ENCODE peak calls at places on chromosomes 11 and 22, in eight cellular contexts. One of them, this sample, is unnamed.
A peak's percentile ranks its signal among the peaks of the same experiment; 100 is the strongest.

GRCh38 chr11:77002776-77003175 is 31.4 kb upstream of the B3GNT6 start:
- DNase-seq in fibroblast of the aortic adventitia: no peak
- DNase-seq in HFF-Myc: no peak
- DNase-seq in GM20000: no peak
- DNase-seq in stomach: no peak
- DNase-seq in cardiac muscle cell: no peak
- DNase-seq in WTC11: no peak
- DNase-seq in lower leg skin: no peak
- DNase-seq in this sample: no peak

GRCh38 chr11:118652681-118653181 is 26.7 kb downstream of the TREH start:
- DNase-seq in WTC11: no peak
- DNase-seq in HFF-Myc: no peak
- DNase-seq in lower leg skin: peak; percentile 73
- DNase-seq in cardiac muscle cell: no peak
- DNase-seq in fibroblast of the aortic adventitia: no peak
- DNase-seq in stomach: no peak
- DNase-seq in GM20000: no peak
- DNase-seq in this sample: no peak

GRCh38 chr11:25423436-25424184 is 908.3 kb upstream of the ANO3 start:
- DNase-seq in lower leg skin: no peak
- DNase-seq in WTC11: no peak
- DNase-seq in fibroblast of the aortic adventitia: peak; percentile 44
- DNase-seq in HFF-Myc: no peak
- DNase-seq in GM20000: no peak
- DNase-seq in stomach: no peak
- DNase-seq in cardiac muscle cell: peak; percentile 45
- DNase-seq in this sample: peak; percentile 67

GRCh38 chr11:79705648-79706047 is 264.8 kb upstream of the TENM4 start:
- DNase-seq in WTC11: no peak
- DNase-seq in stomach: no peak
- DNase-seq in cardiac muscle cell: no peak
- DNase-seq in lower leg skin: no peak
- DNase-seq in HFF-Myc: no peak
- DNase-seq in fibroblast of the aortic adventitia: no peak
- DNase-seq in GM20000: no peak
- DNase-seq in this sample: no peak

GRCh38 chr11:1892116-1892515 is 421 bp upstream of the PRR33 start:
- DNase-seq in HFF-Myc: no peak
- DNase-seq in GM20000: no peak
- DNase-seq in lower leg skin: no peak
- DNase-seq in cardiac muscle cell: no peak
- DNase-seq in fibroblast of the aortic adventitia: no peak
- DNase-seq in stomach: no peak
- DNase-seq in WTC11: no peak
- DNase-seq in this sample: no peak

GRCh38 chr11:128171496-128171895 is 415.9 kb downstream of the ETS1 start:
- DNase-seq in fibroblast of the aortic adventitia: peak; percentile 58
- DNase-seq in WTC11: no peak
- DNase-seq in GM20000: no peak
- DNase-seq in cardiac muscle cell: peak; percentile 27
- DNase-seq in HFF-Myc: no peak
- DNase-seq in stomach: no peak
- DNase-seq in lower leg skin: no peak
- DNase-seq in this sample: peak; percentile 60

GRCh38 chr11:117009905-117010605 is 88.2 kb downstream of the SIK3 start:
- DNase-seq in HFF-Myc: no peak
- DNase-seq in WTC11: no peak
- DNase-seq in lower leg skin: no peak
- DNase-seq in fibroblast of the aortic adventitia: no peak
- DNase-seq in cardiac muscle cell: no peak
- DNase-seq in GM20000: no peak
- DNase-seq in stomach: no peak
- DNase-seq in this sample: no peak

GRCh38 chr11:45146072-45147016 is at the start of gene PRDM11:
- DNase-seq in GM20000: no peak
- DNase-seq in cardiac muscle cell: peak; percentile 85
- DNase-seq in fibroblast of the aortic adventitia: peak; percentile 70
- DNase-seq in stomach: peak; percentile 73
- DNase-seq in lower leg skin: peak; percentile 92
- DNase-seq in HFF-Myc: no peak
- DNase-seq in WTC11: peak; percentile 34
- DNase-seq in this sample: peak; percentile 52

GRCh38 chr11:104891135-104891534 is 7.1 kb downstream of the CASP12 start:
- DNase-seq in HFF-Myc: peak; percentile 27
- DNase-seq in WTC11: no peak
- DNase-seq in fibroblast of the aortic adventitia: no peak
- DNase-seq in GM20000: no peak
- DNase-seq in lower leg skin: no peak
- DNase-seq in stomach: no peak
- DNase-seq in cardiac muscle cell: no peak
- DNase-seq in this sample: no peak

GRCh38 chr11:111064118-111064517 is 181.4 kb upstream of the POU2AF2 start:
- DNase-seq in GM20000: no peak
- DNase-seq in fibroblast of the aortic adventitia: peak; percentile 50
- DNase-seq in cardiac muscle cell: peak; percentile 60
- DNase-seq in HFF-Myc: no peak
- DNase-seq in lower leg skin: no peak
- DNase-seq in WTC11: no peak
- DNase-seq in stomach: no peak
- DNase-seq in this sample: peak; percentile 67

GRCh38 chr11:27413218-27413617 is 50.2 kb upstream of the CCDC34 start:
- DNase-seq in stomach: no peak
- DNase-seq in WTC11: no peak
- DNase-seq in fibroblast of the aortic adventitia: no peak
- DNase-seq in cardiac muscle cell: no peak
- DNase-seq in HFF-Myc: no peak
- DNase-seq in GM20000: no peak
- DNase-seq in lower leg skin: no peak
- DNase-seq in this sample: no peak

GRCh38 chr11:100753562-100753961 is 66.5 kb downstream of the ARHGAP42 start:
- DNase-seq in HFF-Myc: no peak
- DNase-seq in GM20000: no peak
- DNase-seq in stomach: no peak
- DNase-seq in WTC11: peak; percentile 19
- DNase-seq in cardiac muscle cell: no peak
- DNase-seq in lower leg skin: no peak
- DNase-seq in fibroblast of the aortic adventitia: no peak
- DNase-seq in this sample: no peak

GRCh38 chr22:42086051-42086450 is 4.5 kb downstream of the NDUFA6 start:
- DNase-seq in stomach: no peak
- DNase-seq in WTC11: no peak
- DNase-seq in cardiac muscle cell: no peak
- DNase-seq in lower leg skin: peak; percentile 10
- DNase-seq in GM20000: no peak
- DNase-seq in HFF-Myc: no peak
- DNase-seq in fibroblast of the aortic adventitia: no peak
- DNase-seq in this sample: no peak

GRCh38 chr22:42091446-42091764 is 833 bp upstream of the NDUFA6 start:
- DNase-seq in GM20000: no peak
- DNase-seq in stomach: no peak
- DNase-seq in HFF-Myc: no peak
- DNase-seq in fibroblast of the aortic adventitia: no peak
- DNase-seq in lower leg skin: no peak
- DNase-seq in WTC11: no peak
- DNase-seq in cardiac muscle cell: no peak
- DNase-seq in this sample: no peak

GRCh38 chr22:42084874-42085273 is 5.4 kb downstream of the SMDT1 start:
- DNase-seq in WTC11: no peak
- DNase-seq in cardiac muscle cell: no peak
- DNase-seq in fibroblast of the aortic adventitia: no peak
- DNase-seq in HFF-Myc: no peak
- DNase-seq in GM20000: no peak
- DNase-seq in stomach: no peak
- DNase-seq in lower leg skin: peak; percentile 56
- DNase-seq in this sample: no peak

DNA sequence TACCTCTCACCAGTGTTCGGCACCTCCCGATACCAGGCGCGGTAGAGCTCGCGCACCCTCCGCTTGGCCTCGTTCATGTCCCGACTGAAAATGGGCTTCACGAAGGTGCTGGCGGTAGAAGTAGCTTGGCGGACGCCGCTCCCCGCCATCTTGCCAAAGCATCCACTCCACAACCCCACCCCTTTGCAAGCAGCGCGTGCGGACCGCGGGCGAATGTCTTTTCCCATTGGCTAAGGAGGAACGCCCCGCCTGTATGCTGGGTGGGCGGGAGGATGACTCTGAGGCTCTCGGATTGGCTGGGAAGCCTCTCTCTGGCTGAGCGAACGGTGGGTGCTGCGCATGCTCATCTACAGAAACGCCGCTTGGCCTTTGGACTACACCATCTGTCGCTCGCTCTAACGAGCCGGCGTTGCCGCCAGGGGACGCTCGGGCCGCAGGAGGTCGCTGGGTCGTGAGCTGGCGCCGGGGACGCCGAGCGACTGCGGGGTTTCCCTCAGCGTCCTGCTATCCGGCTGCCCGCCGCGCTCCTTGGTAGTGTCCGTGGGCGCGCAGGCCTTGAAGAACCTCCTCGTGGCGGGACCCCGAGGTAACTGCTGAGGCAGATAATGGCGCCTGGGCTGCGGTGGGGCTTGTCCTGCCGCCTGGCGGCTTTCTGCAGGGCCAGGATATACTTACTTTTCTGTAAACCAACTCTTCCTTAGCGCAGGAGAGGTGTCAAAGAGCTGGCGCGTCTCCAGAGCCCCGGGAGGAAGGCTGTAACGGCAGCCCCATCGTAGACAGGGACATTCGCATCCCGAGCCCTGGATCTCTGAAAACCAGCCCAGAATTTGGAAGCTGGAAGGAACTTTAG is at the start of gene NDUFA6:
- DNase-seq in fibroblast of the aortic adventitia: peak; percentile 98
- DNase-seq in lower leg skin: peak; percentile 100
- DNase-seq in stomach: peak; percentile 99
- DNase-seq in GM20000: peak; percentile 97
- DNase-seq in cardiac muscle cell: peak; percentile 99
- DNase-seq in WTC11: peak; percentile 98
- DNase-seq in HFF-Myc: peak; percentile 98
- DNase-seq in this sample: peak; percentile 98
- TF ChIP-seq CTCF in fibroblast of the aortic adventitia: peak; percentile 42
- TF ChIP-seq CTCF in lower leg skin: peak; percentile 71
- TF ChIP-seq CTCF in stomach: peak; percentile 58
- TF ChIP-seq CTCF in GM20000: peak; percentile 95
- TF ChIP-seq CTCF in cardiac muscle cell: peak; percentile 93
- TF ChIP-seq CTCF in WTC11: peak; percentile 58
- TF ChIP-seq CTCF in HFF-Myc: peak; percentile 90
- TF ChIP-seq CTCF in this sample: peak; percentile 90

GRCh38 chr11:12133539-12134238 is 23.3 kb downstream of the MICAL2 start:
- DNase-seq in fibroblast of the aortic adventitia: no peak
- DNase-seq in lower leg skin: no peak
- DNase-seq in WTC11: no peak
- DNase-seq in HFF-Myc: no peak
- DNase-seq in stomach: no peak
- DNase-seq in cardiac muscle cell: no peak
- DNase-seq in GM20000: no peak
- DNase-seq in this sample: no peak
- TF ChIP-seq CTCF in fibroblast of the aortic adventitia: no peak
- TF ChIP-seq CTCF in lower leg skin: no peak
- TF ChIP-seq CTCF in WTC11: no peak
- TF ChIP-seq CTCF in HFF-Myc: no peak
- TF ChIP-seq CTCF in stomach: no peak
- TF ChIP-seq CTCF in cardiac muscle cell: no peak
- TF ChIP-seq CTCF in GM20000: no peak
- TF ChIP-seq CTCF in this sample: no peak

GRCh38 chr11:122107045-122107444 is 9.0 kb downstream of the BLID start:
- DNase-seq in lower leg skin: no peak
- DNase-seq in stomach: no peak
- DNase-seq in cardiac muscle cell: no peak
- DNase-seq in GM20000: no peak
- DNase-seq in fibroblast of the aortic adventitia: no peak
- DNase-seq in HFF-Myc: no peak
- DNase-seq in WTC11: no peak
- DNase-seq in this sample: no peak

GRCh38 chr11:122103366-122103765 is 12.6 kb downstream of the BLID start:
- DNase-seq in cardiac muscle cell: no peak
- DNase-seq in HFF-Myc: no peak
- DNase-seq in fibroblast of the aortic adventitia: peak; percentile 82
- DNase-seq in WTC11: no peak
- DNase-seq in stomach: no peak
- DNase-seq in lower leg skin: no peak
- DNase-seq in GM20000: no peak
- DNase-seq in this sample: no peak

GRCh38 chr11:122107566-122107965 is 8.4 kb downstream of the BLID start:
- DNase-seq in lower leg skin: no peak
- DNase-seq in stomach: no peak
- DNase-seq in HFF-Myc: no peak
- DNase-seq in GM20000: no peak
- DNase-seq in cardiac muscle cell: no peak
- DNase-seq in fibroblast of the aortic adventitia: no peak
- DNase-seq in WTC11: no peak
- DNase-seq in this sample: no peak

GRCh38 chr11:122104381-122104780 is 11.6 kb downstream of the BLID start:
- DNase-seq in cardiac muscle cell: no peak
- DNase-seq in WTC11: no peak
- DNase-seq in GM20000: no peak
- DNase-seq in lower leg skin: no peak
- DNase-seq in stomach: no peak
- DNase-seq in HFF-Myc: no peak
- DNase-seq in fibroblast of the aortic adventitia: peak; percentile 62
- DNase-seq in this sample: no peak

DNA sequence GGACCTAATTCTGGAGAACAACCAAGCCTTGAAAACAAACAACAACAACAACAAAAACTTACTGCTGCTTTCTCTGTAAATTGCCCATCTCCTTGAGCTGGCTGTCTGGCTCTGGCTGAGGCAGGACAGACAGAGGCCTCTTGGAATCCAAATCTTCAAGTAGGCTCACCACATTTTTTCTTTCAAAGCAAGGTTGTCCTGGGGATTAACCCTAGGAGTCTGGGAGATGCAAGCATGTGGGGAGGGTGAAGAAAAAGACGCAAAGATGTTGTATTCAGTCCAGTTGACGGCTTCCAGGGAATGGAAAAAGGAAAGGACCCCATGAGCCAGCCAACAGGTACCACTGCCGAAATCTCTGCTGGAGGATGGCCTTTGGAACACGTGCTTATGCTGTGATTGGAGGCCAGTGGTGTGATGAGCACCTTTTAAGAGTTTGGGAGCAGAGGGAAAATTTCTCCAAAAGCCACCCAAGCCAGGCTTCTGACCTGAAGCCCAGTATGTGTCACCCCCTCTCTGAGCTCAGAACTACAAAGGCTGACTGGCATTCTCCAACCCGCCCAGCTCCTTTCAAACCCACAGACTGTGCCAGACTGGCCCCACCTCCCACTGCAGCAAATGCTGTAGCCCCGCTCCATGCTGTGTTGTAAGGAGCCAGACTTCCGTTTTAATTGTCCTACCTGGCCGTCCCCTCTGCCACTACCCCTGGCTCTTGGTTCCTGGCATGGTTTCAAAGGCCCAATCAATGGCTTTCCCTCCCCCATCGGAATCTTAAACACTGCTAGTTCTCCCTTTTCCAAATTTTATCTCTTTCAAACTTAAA is 10.8 kb downstream of the BLID start:
- DNase-seq in lower leg skin: no peak
- DNase-seq in WTC11: peak; percentile 15
- DNase-seq in cardiac muscle cell: no peak
- DNase-seq in stomach: no peak
- DNase-seq in HFF-Myc: no peak
- DNase-seq in fibroblast of the aortic adventitia: no peak
- DNase-seq in GM20000: no peak
- DNase-seq in this sample: no peak
- TF ChIP-seq CTCF in lower leg skin: no peak
- TF ChIP-seq CTCF in WTC11: no peak
- TF ChIP-seq CTCF in cardiac muscle cell: no peak
- TF ChIP-seq CTCF in stomach: no peak
- TF ChIP-seq CTCF in HFF-Myc: no peak
- TF ChIP-seq CTCF in fibroblast of the aortic adventitia: no peak
- TF ChIP-seq CTCF in GM20000: no peak
- TF ChIP-seq CTCF in this sample: no peak

GRCh38 chr11:72102946-72103753 is at the start of gene LAMTOR1:
- DNase-seq in lower leg skin: peak; percentile 100
- DNase-seq in GM20000: peak; percentile 95
- DNase-seq in cardiac muscle cell: peak; percentile 100
- DNase-seq in stomach: peak; percentile 100
- DNase-seq in fibroblast of the aortic adventitia: peak; percentile 99
- DNase-seq in HFF-Myc: peak; percentile 98
- DNase-seq in WTC11: peak; percentile 99
- DNase-seq in this sample: peak; percentile 97
- TF ChIP-seq CTCF in lower leg skin: no peak
- TF ChIP-seq CTCF in GM20000: no peak
- TF ChIP-seq CTCF in cardiac muscle cell: peak; percentile 51
- TF ChIP-seq CTCF in stomach: no peak
- TF ChIP-seq CTCF in fibroblast of the aortic adventitia: peak; percentile 61
- TF ChIP-seq CTCF in HFF-Myc: peak; percentile 39
- TF ChIP-seq CTCF in WTC11: no peak
- TF ChIP-seq CTCF in this sample: peak; percentile 44